ENCODE peak calls at places on chromosomes 13 and 19, in six cellular contexts. L is kidney, H is esophagus squamous epithelium, V is adrenal gland, D is tibial artery, N is H9. P is an unnamed sample.

GRCh38 chr13:97030705-97031452 is 36.6 kb upstream of the OXGR1 start:
- DNase-seq in H (no peak), L (no peak), D (no peak), V (no peak), N (no peak), P (no peak)

GRCh38 chr19:43432866-43433673 is 18.4 kb downstream of the TEX101 start:
- DNase-seq in L (peak; percentile 84), V (peak; percentile 62), D (peak; percentile 39), N (peak; percentile 86), H (no peak), P (peak; percentile 37)

GRCh38 chr19:33796164-33797100 is at the start of gene KCTD15:
- DNase-seq in V (no peak), H (no peak), N (peak; percentile 47), L (peak; percentile 86), D (no peak), P (no peak)

GRCh38 chr19:17947815-17948473 is 15.1 kb downstream of the CCDC124 start:
- DNase-seq in V (peak; percentile 92), H (peak; percentile 34), D (peak; percentile 79), N (peak; percentile 97), L (peak; percentile 97), P (peak; percentile 90)

GRCh38 chr19:39154084-39154625 is 28.6 kb downstream of the PAK4 start:
- DNase-seq in L (no peak), V (no peak), N (no peak), D (no peak), H (no peak), P (no peak)

GRCh38 chr13:111337206-111337605 is 16.8 kb downstream of the TEX29 start:
- DNase-seq in H (no peak), N (peak; percentile 5), L (no peak), D (no peak), V (no peak), P (no peak)

GRCh38 chr13:109101550-109102144 is 472.2 kb downstream of the MYO16 start:
- DNase-seq in N (no peak), V (no peak), D (no peak), H (no peak), L (no peak), P (no peak)

GRCh38 chr19:16336571-16336970 is 11.9 kb downstream of the KLF2 start:
- DNase-seq in N (no peak), H (no peak), V (no peak), D (no peak), L (no peak), P (no peak)

GRCh38 chr13:40667622-40667978 is 1.2 kb upstream of the FOXO1 start:
- DNase-seq in N (no peak), V (no peak), H (no peak), D (peak; percentile 27), L (no peak), P (peak; percentile 33)

GRCh38 chr13:45101327-45102018 is 18.8 kb upstream of the GTF2F2 start:
- DNase-seq in N (no peak), L (no peak), H (no peak), V (no peak), D (no peak), P (no peak)

GRCh38 chr13:102960959-102961358 is 105.3 kb downstream of the SLC10A2 start:
- DNase-seq in H (no peak), L (no peak), V (no peak), D (no peak), N (no peak), P (no peak)

GRCh38 chr19:33659835-33660234 is 38.1 kb downstream of the CHST8 start:
- DNase-seq in N (no peak), D (no peak), H (no peak), V (no peak), L (no peak), P (no peak)

GRCh38 chr13:109390391-109390790 is 396.0 kb downstream of the IRS2 start:
- DNase-seq in N (no peak), V (no peak), L (no peak), D (no peak), H (no peak), P (no peak)

GRCh38 chr13:73248711-73249580 is 190.1 kb downstream of the KLF5 start:
- DNase-seq in D (no peak), H (no peak), V (no peak), L (no peak), N (peak; percentile 33), P (no peak)
- TF ChIP-seq CTCF in D (no peak), H (no peak), V (no peak), L (no peak), N (no peak), P (no peak)

GRCh38 chr19:45418812-45419211 is 4.9 kb downstream of the ERCC1 start:
- DNase-seq in H (no peak), N (no peak), D (no peak), L (no peak), V (no peak), P (no peak)
- H3K27ac ChIP-seq in H (no peak overlapping the region), N (no peak overlapping the region), D (no peak overlapping the region), L (no peak overlapping the region), V (no peak overlapping the region), P (no peak overlapping the region)

DNA sequence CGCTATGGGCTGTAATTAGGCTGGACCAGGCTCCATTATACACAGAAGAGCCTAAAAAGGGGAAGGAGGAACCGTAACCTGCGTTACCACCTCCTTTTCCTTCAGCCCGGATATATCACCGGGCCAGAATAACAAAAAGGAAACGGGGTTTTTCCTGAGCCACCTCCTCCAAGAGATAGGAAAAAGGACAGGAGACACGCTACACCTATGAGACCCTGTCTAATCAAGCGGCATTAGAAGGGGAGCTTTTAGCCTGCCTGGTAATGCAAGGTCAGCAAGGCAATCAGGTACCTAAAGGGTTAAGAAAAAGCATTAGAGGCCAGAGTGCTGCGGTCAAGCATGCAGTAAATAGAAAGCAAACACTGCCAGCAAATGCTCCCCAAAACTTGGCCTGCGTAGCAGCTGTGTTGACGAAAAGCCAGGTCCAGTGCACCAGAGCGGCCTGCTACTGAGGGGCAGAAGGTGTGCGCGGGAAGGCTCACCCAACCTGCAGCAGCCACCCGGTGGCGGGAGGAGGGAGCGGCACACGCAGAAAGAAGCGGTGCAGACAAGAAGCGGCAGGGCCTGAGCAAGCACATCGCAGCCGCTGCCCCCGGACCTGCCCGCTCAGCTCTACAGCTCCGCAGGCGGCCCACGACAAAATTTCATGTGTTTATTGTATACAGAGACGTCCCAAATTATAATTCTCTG is 1466.1 kb downstream of the UQCRFS1 start:
- DNase-seq in H (no peak), N (peak; percentile 70), D (peak; percentile 19), L (peak; percentile 65), V (no peak), P (peak; percentile 34)
- TF ChIP-seq CTCF in H (no peak), N (peak; percentile 51), D (no peak), L (peak; percentile 9), V (no peak), P (peak; percentile 54)

DNA sequence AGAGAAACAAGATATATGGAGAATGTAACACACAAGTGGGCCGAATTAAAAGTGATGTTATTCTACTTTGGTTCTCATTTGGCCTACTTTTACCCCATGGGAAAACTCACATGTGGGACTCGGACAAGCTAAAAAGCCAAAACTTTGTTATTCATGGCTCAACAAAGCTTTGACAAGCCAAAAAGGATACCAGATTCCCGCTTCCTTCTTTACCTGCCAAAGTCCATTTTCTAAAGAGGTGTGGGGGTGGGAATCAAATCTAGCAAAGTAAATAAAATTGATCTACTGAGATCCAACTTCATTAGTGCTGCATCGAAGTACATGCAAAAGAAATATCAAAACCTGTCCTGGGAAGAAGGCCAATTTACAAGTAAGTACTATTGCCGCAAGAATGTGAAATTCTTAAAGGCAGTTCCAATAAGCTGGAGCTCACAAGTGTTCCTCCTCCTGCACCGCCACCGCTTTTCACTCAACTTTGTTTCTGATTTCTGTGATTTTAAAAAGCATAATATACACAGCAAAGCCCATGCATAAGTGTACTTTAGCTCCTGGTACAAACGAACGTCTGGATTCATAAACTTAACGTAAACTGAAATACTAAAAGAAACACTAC is 1.1 kb downstream of the LNX2 start:
- DNase-seq in L (no peak), V (no peak), N (no peak), D (no peak), H (no peak), P (no peak)
- H3K27ac ChIP-seq in L (peak overlapping the region; percentile 85), V (no peak overlapping the region), N (no peak overlapping the region), D (peak overlapping the region; percentile 97), H (peak overlapping the region; percentile 98), P (peak overlapping the region; percentile 98)

DNA sequence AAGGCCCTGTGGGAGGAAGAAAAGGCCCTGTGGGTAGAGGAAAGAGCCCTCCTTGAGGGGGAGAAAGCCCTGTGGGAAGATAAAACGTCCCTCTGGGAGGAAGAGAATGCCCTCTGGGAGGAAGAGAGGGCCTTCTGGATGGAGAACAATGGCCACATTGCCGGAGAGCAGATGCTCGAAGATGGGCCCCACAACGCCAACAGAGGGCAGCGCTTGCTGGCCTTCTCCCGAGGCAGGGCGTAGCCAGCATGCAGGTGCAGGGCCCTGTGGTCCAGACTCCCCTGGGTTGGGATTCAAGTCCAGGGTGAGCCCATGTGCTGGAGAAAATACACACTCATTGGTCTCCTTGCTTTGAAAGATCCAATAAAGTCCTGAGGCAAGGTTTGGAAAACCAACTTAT is 4.1 kb downstream of the CCDC70 start:
- DNase-seq in V (no peak), N (peak; percentile 62), L (no peak), H (no peak), D (no peak), P (no peak)
- TF ChIP-seq CTCF in V (no peak), N (peak; percentile 56), L (no peak), H (no peak), D (no peak), P (no peak)

GRCh38 chr13:80086304-80086721 is 254.6 kb downstream of the SPRY2 start:
- DNase-seq in V (no peak), N (no peak), L (no peak), D (no peak), H (no peak), P (no peak)

GRCh38 chr13:80082396-80083096 is 258.4 kb downstream of the SPRY2 start:
- DNase-seq in D (no peak), H (no peak), V (no peak), N (no peak), L (no peak), P (no peak)

GRCh38 chr13:80084086-80084676 is 256.7 kb downstream of the SPRY2 start:
- DNase-seq in H (no peak), N (no peak), V (peak; percentile 46), D (no peak), L (no peak), P (no peak)

GRCh38 chr13:80083097-80083429 is 257.9 kb downstream of the SPRY2 start:
- DNase-seq in V (no peak), L (no peak), D (no peak), H (no peak), N (no peak), P (no peak)

DNA sequence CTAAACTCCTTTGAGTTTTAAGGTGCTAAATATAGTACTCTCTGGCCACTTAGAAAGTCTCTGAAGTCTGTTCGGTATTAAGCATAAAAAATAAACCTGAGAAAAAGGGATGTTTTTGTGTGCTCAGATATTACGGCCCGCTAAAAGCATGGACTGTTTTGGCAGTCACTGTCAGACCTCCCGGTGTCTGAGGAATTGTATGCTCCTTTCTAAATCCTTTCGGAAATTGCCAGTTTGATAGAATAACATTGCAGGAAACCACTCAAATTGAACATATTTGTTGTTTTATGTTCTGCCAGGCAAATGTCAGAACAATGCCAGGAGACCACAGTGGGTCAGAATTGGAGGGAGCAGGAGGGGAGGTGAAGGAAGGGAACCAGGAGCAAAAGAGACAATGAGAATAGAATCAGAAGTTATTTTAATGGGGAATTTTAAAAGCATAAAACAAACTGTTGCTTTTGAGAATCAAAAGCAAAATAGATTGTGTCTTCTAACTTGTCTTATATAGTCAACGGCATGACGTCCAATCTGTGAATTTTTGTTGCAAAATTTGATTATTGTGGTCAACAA is 257.3 kb downstream of the SPRY2 start:
- DNase-seq in H (no peak), N (no peak), V (no peak), L (no peak), D (no peak), P (no peak)
- H3K27ac ChIP-seq in H (no peak overlapping the region), N (no peak overlapping the region), V (no peak overlapping the region), L (no peak overlapping the region), D (peak overlapping the region; percentile 44), P (peak overlapping the region; percentile 58)

GRCh38 chr13:99657848-99658265 is 156.6 kb downstream of the TM9SF2 start:
- DNase-seq in V (no peak), N (peak; percentile 68), H (no peak), L (no peak), D (peak; percentile 37), P (peak; percentile 21)
- TF ChIP-seq CTCF in V (no peak), N (peak; percentile 10), H (no peak), L (no peak), D (no peak), P (no peak)

P was measured in heart right ventricle.